ENCODE peak calls at places on chromosomes 11 and 22, in ten cellular contexts. O is Jurkat, Clone E6-1; N is CD8-positive, alpha-beta T cell; Q is Caco-2; S is NCI-H1105 treated with DMSO at 0.1 percent for 48 hours; U is neural crest cell; T is mucosa of gallbladder; F is H9; A is left ventricle myocardium inferior; H is astrocyte of the spinal cord. C is an unnamed sample.

GRCh38 chr11:24298126-24298525 is 198.7 kb upstream of the LUZP2 start:
- DNase-seq in O (no peak), N (no peak), Q (no peak), S (no peak), U (no peak), T (no peak), F (no peak), A (no peak), H (no peak), C (no peak)

GRCh38 chr11:19955660-19956059 is 204.6 kb downstream of the DBX1 start:
- DNase-seq in O (no peak), N (no peak), Q (no peak), S (no peak), U (no peak), T (no peak), F (no peak), A (no peak), H (no peak), C (no peak)

GRCh38 chr11:63510360-63511130 is 4.7 kb downstream of the LGALS12 start:
- DNase-seq in O (no peak), N (no peak), Q (no peak), S (no peak), U (no peak), T (peak), F (no peak), A (peak), H (peak), C (peak)

GRCh38 chr22:48886604-48887393 is 940.9 kb downstream of the BRD1 start:
- DNase-seq in O (no peak), N (no peak), Q (peak), S (peak), U (no peak), T (no peak), F (peak), A (peak), H (no peak), C (no peak)

GRCh38 chr11:111829185-111829968 is 42.0 kb downstream of the ALG9 start:
- DNase-seq in O (no peak), N (no peak), Q (no peak), S (no peak), U (no peak), T (no peak), F (no peak), A (no peak), H (no peak), C (no peak)

GRCh38 chr22:41779889-41780505 is 20.5 kb upstream of the CCDC134 start:
- DNase-seq in O (no peak), N (no peak), Q (no peak), S (no peak), U (no peak), T (no peak), F (no peak), A (no peak), H (no peak), C (no peak)

GRCh38 chr22:47021371-47022074 is 259.1 kb downstream of the TBC1D22A start:
- DNase-seq in O (no peak), N (no peak), Q (peak), S (no peak), U (no peak), T (no peak), F (no peak), A (no peak), H (no peak), C (no peak)

GRCh38 chr11:58030653-58031052 is at the start of gene OR6Q1:
- DNase-seq in O (no peak), N (no peak), Q (no peak), S (no peak), U (no peak), T (no peak), F (no peak), A (no peak), H (no peak), C (no peak)

GRCh38 chr11:29448246-29448877 is 568.5 kb downstream of the KCNA4 start:
- DNase-seq in O (peak), N (no peak), Q (no peak), S (peak), U (peak), T (no peak), F (no peak), A (no peak), H (peak), C (peak)

GRCh38 chr11:40384991-40385390 is 1074.5 kb downstream of the LRRC4C start:
- DNase-seq in O (no peak), N (no peak), Q (no peak), S (no peak), U (no peak), T (no peak), F (no peak), A (no peak), H (peak), C (no peak)

GRCh38 chr11:129257512-129257911 is 65.4 kb upstream of the ARHGAP32 start:
- DNase-seq in O (no peak), N (no peak), Q (no peak), S (no peak), U (no peak), T (no peak), F (no peak), A (no peak), H (no peak), C (no peak)

GRCh38 chr11:111718436-111719325 is 47.5 kb downstream of the PPP2R1B start:
- DNase-seq in O (no peak), N (no peak), Q (no peak), S (no peak), U (no peak), T (no peak), F (no peak), A (no peak), H (peak), C (no peak)

GRCh38 chr11:111775024-111775710 is 9.0 kb upstream of the PPP2R1B start:
- DNase-seq in O (no peak), N (no peak), Q (no peak), S (no peak), U (no peak), T (no peak), F (no peak), A (peak), H (peak), C (peak)

GRCh38 chr22:25403752-25404471 is 160.6 kb upstream of the GRK3 start:
- DNase-seq in O (no peak), N (no peak), Q (no peak), S (peak), U (no peak), T (no peak), F (no peak), A (no peak), H (peak), C (no peak)

GRCh38 chr22:20904008-20904979 is 12.9 kb upstream of the CRKL start:
- DNase-seq in O (no peak), N (no peak), Q (no peak), S (no peak), U (no peak), T (no peak), F (no peak), A (no peak), H (peak), C (no peak)

C was measured in testis.